ENCODE peak calls at places on chromosomes 1 and 21, in nine cellular contexts. W is upper lobe of right lung, Z is GM23338, I is breast epithelium, D is thyroid gland, J is K562, O is uterus, C is pancreas, P is caudate nucleus. T is an unnamed sample.

GRCh38 chr21:33266784-33267135 is 593 bp downstream of the IL10RB start:
- DNase-seq in W (peak; percentile 75), Z (no peak), I (no peak), D (no peak), J (peak; percentile 42), O (no peak), C (no peak), P (no peak), T (no peak)

GRCh38 chr1:51898090-51898734 is 19.7 kb upstream of the NRDC start:
- DNase-seq in W (no peak), Z (no peak), I (no peak), D (no peak), J (no peak), O (no peak), C (no peak), P (no peak), T (peak; percentile 54)

GRCh38 chr1:240737268-240737667 is 125.3 kb upstream of the GREM2 start:
- DNase-seq in W (no peak), Z (no peak), I (no peak), D (no peak), J (no peak), O (no peak), C (no peak), P (no peak), T (no peak)

GRCh38 chr1:16716691-16717173 is 23.6 kb upstream of the RNU1-4 start:
- DNase-seq in W (no peak), Z (no peak), I (peak; percentile 81), D (no peak), J (peak; percentile 11), O (no peak), C (no peak), P (no peak), T (no peak)

GRCh38 chr1:24107462-24108225 is 4.3 kb downstream of the MYOM3 start:
- DNase-seq in W (no peak), Z (no peak), I (no peak), D (no peak), J (no peak), O (no peak), C (no peak), P (no peak), T (no peak)

GRCh38 chr1:157110003-157110402 is 10.4 kb upstream of the ETV3L start:
- DNase-seq in W (peak; percentile 54), Z (no peak), I (peak; percentile 10), D (no peak), J (no peak), O (no peak), C (no peak), P (no peak), T (no peak)

GRCh38 chr21:46194374-46195334 is 10.4 kb upstream of the SPATC1L start:
- DNase-seq in W (peak; percentile 64), Z (no peak), I (peak; percentile 45), D (peak; percentile 0), J (no peak), O (peak; percentile 11), C (no peak), P (no peak), T (no peak)

GRCh38 chr1:194118086-194118485 is 931.7 kb upstream of the B3GALT2 start:
- DNase-seq in W (no peak), Z (no peak), I (no peak), D (no peak), J (no peak), O (no peak), C (no peak), P (no peak), T (no peak)

GRCh38 chr1:26081267-26082019 is 14.0 kb upstream of the TRIM63 start:
- DNase-seq in W (no peak), Z (no peak), I (no peak), D (peak; percentile 22), J (peak; percentile 54), O (no peak), C (no peak), P (no peak), T (no peak)

GRCh38 chr1:1406821-1407100 is 332 bp downstream of the MRPL20 start:
- DNase-seq in W (no peak), Z (no peak), I (no peak), D (no peak), J (peak; percentile 16), O (no peak), C (no peak), P (no peak), T (no peak)

GRCh38 chr1:24695202-24695974 is 49.9 kb upstream of the CLIC4 start:
- DNase-seq in W (no peak), Z (no peak), I (no peak), D (no peak), J (peak; percentile 61), O (no peak), C (no peak), P (no peak), T (no peak)

GRCh38 chr1:97061604-97062003 is 340.0 kb downstream of the PTBP2 start:
- DNase-seq in W (no peak), Z (no peak), I (no peak), D (no peak), J (no peak), O (no peak), C (no peak), P (no peak), T (peak; percentile 55)

GRCh38 chr1:67376381-67376780 is 53.8 kb downstream of the SERBP1 start:
- DNase-seq in W (no peak), Z (no peak), I (no peak), D (no peak), J (no peak), O (no peak), C (no peak), P (no peak), T (peak; percentile 40)

GRCh38 chr1:19329611-19330010 is 17.5 kb downstream of the SLC66A1 start:
- DNase-seq in W (no peak), Z (no peak), I (no peak), D (no peak), J (no peak), O (no peak), C (no peak), P (no peak), T (no peak)

GRCh38 chr1:19328486-19328885 is 16.4 kb downstream of the SLC66A1 start:
- DNase-seq in W (no peak), Z (no peak), I (no peak), D (no peak), J (no peak), O (no peak), C (no peak), P (no peak), T (no peak)

GRCh38 chr1:19331262-19331878 is 19.2 kb downstream of the SLC66A1 start:
- DNase-seq in W (no peak), Z (no peak), I (no peak), D (no peak), J (no peak), O (no peak), C (no peak), P (no peak), T (no peak)

GRCh38 chr1:19329188-19329587 is 17.1 kb downstream of the SLC66A1 start:
- DNase-seq in W (no peak), Z (no peak), I (no peak), D (no peak), J (no peak), O (no peak), C (no peak), P (no peak), T (no peak)

DNA sequence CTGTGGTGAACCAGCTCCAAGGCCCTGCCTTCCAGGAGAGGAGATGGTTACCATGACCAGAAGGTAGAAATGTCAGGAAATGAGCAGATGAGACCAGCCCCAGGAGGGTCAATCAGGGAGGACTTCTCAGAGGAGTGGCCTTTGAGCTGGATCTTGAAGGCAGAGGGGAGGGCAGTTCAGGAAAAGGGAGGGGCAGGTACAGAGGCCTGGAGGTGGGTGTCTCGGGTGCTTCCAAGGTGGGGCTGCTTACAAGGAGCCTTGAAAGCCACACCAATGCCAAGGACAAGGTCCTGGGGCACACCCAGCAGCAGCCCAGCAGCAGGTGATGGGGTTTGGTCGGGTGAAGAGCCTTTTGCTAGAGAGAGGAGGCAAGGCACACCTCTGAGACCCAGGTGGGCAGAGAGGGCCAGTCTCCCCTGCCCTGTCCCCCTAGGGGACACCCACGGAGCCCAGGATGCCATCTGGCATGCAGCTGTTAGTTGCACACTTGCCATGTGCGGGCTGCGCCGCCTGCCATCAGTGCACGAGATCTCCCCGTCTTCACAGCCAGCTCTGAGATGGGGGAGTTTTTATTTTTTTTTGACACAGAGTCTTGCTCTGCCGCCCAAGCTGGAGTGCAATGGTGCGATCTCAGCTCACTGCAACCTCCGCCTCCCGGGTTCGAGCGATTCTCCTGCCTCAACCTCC is 18.5 kb downstream of the SLC66A1 start:
- DNase-seq in W (no peak), Z (no peak), I (no peak), D (no peak), J (no peak), O (no peak), C (no peak), P (no peak), T (no peak)
- H3K27ac ChIP-seq in W (no peak overlapping the region), Z (no peak overlapping the region), I (no peak overlapping the region), D (no peak overlapping the region), J (no peak overlapping the region), O (no peak overlapping the region), C (no peak overlapping the region), P (no peak overlapping the region), T (no peak overlapping the region)

GRCh38 chr1:2528611-2528965 is 1.5 kb downstream of the HES5 start:
- DNase-seq in W (no peak), Z (no peak), I (no peak), D (no peak), J (no peak), O (no peak), C (no peak), P (no peak), T (no peak)
- H3K27ac ChIP-seq in W (no peak overlapping the region), Z (no peak overlapping the region), I (no peak overlapping the region), D (no peak overlapping the region), J (no peak overlapping the region), O (peak overlapping the region; percentile 46), C (no peak overlapping the region), P (peak overlapping the region; percentile 92), T (no peak overlapping the region)

GRCh38 chr1:234527346-234527745 is 48.4 kb upstream of the TARBP1 start:
- DNase-seq in W (no peak), Z (no peak), I (no peak), D (no peak), J (no peak), O (no peak), C (no peak), P (no peak), T (no peak)

GRCh38 chr1:234529661-234530237 is 50.8 kb upstream of the TARBP1 start:
- DNase-seq in W (no peak), Z (no peak), I (no peak), D (no peak), J (no peak), O (no peak), C (no peak), P (no peak), T (no peak)

GRCh38 chr1:234528073-234528865 is 49.3 kb upstream of the TARBP1 start:
- DNase-seq in W (no peak), Z (no peak), I (no peak), D (no peak), J (peak; percentile 54), O (no peak), C (no peak), P (no peak), T (no peak)

GRCh38 chr1:234530641-234531040 is 51.7 kb upstream of the TARBP1 start:
- DNase-seq in W (no peak), Z (no peak), I (no peak), D (no peak), J (no peak), O (no peak), C (no peak), P (no peak), T (no peak)

GRCh38 chr1:234529095-234529494 is 50.1 kb upstream of the TARBP1 start:
- DNase-seq in W (no peak), Z (no peak), I (no peak), D (no peak), J (no peak), O (no peak), C (no peak), P (no peak), T (no peak)
- H3K27ac ChIP-seq in W (peak overlapping the region; percentile 43), Z (no peak overlapping the region), I (peak overlapping the region; percentile 98), D (no peak overlapping the region), J (no peak overlapping the region), O (peak overlapping the region; percentile 100), C (no peak overlapping the region), P (peak overlapping the region; percentile 45), T (no peak overlapping the region)

GRCh38 chr1:171196351-171196750 is 11.3 kb downstream of the FMO2 start:
- DNase-seq in W (no peak), Z (no peak), I (no peak), D (no peak), J (no peak), O (no peak), C (no peak), P (no peak), T (no peak)
- H3K27ac ChIP-seq in W (no peak overlapping the region), Z (no peak overlapping the region), I (no peak overlapping the region), D (no peak overlapping the region), J (no peak overlapping the region), O (no peak overlapping the region), C (no peak overlapping the region), P (no peak overlapping the region), T (no peak overlapping the region)